ENCODE peak calls at places on chromosomes 11 and 22, in five cellular contexts. H, F, Z, X and Y are unnamed samples.

GRCh38 chr22:20581503-20582170 is 74.2 kb downstream of the MED15 start:
- DNase-seq in H (no peak), F (no peak), Z (no peak), X (no peak), Y (no peak)

GRCh38 chr11:66479741-66480115 is 506 bp upstream of the DPP3 start:
- DNase-seq in H (no peak), F (peak), Z (no peak), X (no peak), Y (no peak)

GRCh38 chr11:1226226-1226961 is 3.5 kb downstream of the MUC5B start:
- DNase-seq in H (no peak), F (no peak), Z (no peak), X (no peak), Y (no peak)

GRCh38 chr11:121467965-121468364 is 15.2 kb upstream of the SORL1-AS1 start:
- DNase-seq in H (peak), F (no peak), Z (no peak), X (no peak), Y (no peak)

GRCh38 chr11:87097582-87097981 is 59.8 kb downstream of the TMEM135 start:
- DNase-seq in H (peak), F (peak), Z (peak), X (peak), Y (no peak)

GRCh38 chr11:118618115-118618990 is 10.9 kb downstream of the PHLDB1 start:
- DNase-seq in H (peak), F (peak), Z (peak), X (peak), Y (peak)

GRCh38 chr11:134801526-134801925 is 389.5 kb upstream of the B3GAT1 start:
- DNase-seq in H (no peak), F (no peak), Z (no peak), X (no peak), Y (no peak)

GRCh38 chr11:8917157-8917820 is 6.3 kb downstream of the AKIP1 start:
- DNase-seq in H (peak), F (peak), Z (peak), X (peak), Y (peak)

GRCh38 chr22:21639359-21639758 is 2.7 kb upstream of the SDF2L1 start:
- DNase-seq in H (no peak), F (no peak), Z (no peak), X (no peak), Y (no peak)

GRCh38 chr11:57239348-57239747 is 2.3 kb upstream of the APLNR start:
- DNase-seq in H (no peak), F (no peak), Z (no peak), X (no peak), Y (no peak)

GRCh38 chr11:67270256-67271211 is 4.3 kb downstream of the GRK2 start:
- DNase-seq in H (no peak), F (no peak), Z (no peak), X (peak), Y (no peak)

GRCh38 chr22:49632199-49633009 is 195.3 kb downstream of the BRD1 start:
- DNase-seq in H (peak), F (peak), Z (peak), X (peak), Y (no peak)

GRCh38 chr11:94084164-94084563 is 44.5 kb upstream of the PANX1 start:
- DNase-seq in H (no peak), F (no peak), Z (no peak), X (no peak), Y (no peak)

GRCh38 chr11:14093065-14093464 is 130.5 kb downstream of the SPON1 start:
- DNase-seq in H (peak), F (no peak), Z (no peak), X (no peak), Y (no peak)